ENCODE peak calls at places on chromosomes 13 and 19, in four cellular contexts. I is trophoblast cell, P is H1, G is neuronal stem cell. H is an unnamed sample.

GRCh38 chr13:106230450-106230849 is 305.0 kb downstream of the EFNB2 start:
- DNase-seq in P (no peak), I (peak), G (no peak), H (peak)

GRCh38 chr19:16588089-16588823 is 16.0 kb upstream of the SLC35E1 start:
- DNase-seq in P (no peak), I (peak), G (no peak), H (peak)

GRCh38 chr19:19151418-19151817 is 13.1 kb upstream of the TMEM161A start:
- DNase-seq in I (no peak), P (no peak), G (no peak), H (no peak)

GRCh38 chr19:47446534-47447469 is 24.9 kb downstream of the SLC8A2 start:
- DNase-seq in G (no peak), P (peak), I (no peak), H (no peak)

GRCh38 chr19:49553451-49554271 is 25.9 kb downstream of the RCN3 start:
- DNase-seq in P (no peak), I (peak), G (no peak), H (peak)

GRCh38 chr13:42422681-42423080 is 150.7 kb downstream of the AKAP11 start:
- DNase-seq in G (no peak), I (no peak), P (no peak), H (no peak)

GRCh38 chr19:55552620-55553019 is 7.3 kb upstream of the SBK3 start:
- DNase-seq in G (no peak), I (peak), P (no peak), H (peak)

GRCh38 chr13:112785419-112785856 is 95.6 kb downstream of the ATP11A start:
- DNase-seq in P (no peak), I (no peak), G (no peak), H (no peak)

GRCh38 chr13:37134411-37135041 is 29.1 kb upstream of the CSNK1A1L start:
- DNase-seq in P (no peak), I (peak), G (no peak), H (peak)

DNA sequence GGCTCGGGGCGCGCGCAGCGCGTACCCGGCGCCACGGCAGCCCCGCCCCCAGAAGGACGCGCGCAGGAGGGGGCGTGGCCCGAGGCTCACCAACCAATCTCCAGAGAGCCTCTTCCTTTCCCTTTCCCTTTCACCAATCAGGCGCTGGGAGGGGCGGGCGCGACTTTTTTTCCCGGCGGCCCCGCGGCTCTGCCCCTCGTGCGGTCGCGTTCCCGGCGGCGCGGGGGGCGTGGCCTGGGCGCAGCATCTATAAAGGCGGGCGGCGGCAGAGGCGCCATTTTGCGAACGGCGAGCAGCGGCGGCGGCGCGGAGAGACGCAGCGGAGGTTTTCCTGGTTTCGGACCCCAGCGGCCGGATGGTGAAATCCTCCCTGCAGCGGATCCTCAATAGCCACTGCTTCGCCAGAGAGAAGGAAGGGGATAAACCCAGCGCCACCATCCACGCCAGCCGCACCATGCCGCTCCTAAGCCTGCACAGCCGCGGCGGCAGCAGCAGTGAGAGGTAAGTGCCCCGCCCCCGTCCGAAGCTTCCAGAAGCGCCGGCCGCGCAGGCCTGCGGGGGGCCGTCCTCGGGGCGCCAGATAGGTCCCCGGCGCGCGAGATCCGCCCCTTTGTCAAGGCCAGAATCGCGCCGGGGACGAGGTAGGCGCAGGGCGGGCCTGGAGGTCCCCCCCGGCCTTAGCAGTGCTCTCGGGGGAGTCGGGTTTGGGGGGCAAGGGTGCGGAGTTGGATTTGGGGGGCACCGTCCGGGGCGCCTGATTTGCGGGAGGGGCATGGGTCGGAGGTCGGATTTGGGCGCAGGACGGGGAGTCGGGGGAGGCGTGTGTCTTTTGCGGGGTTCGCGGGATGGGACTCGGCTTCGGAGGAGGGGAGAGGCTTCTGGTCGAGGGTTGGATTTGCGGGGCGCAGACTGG is 12.5 kb downstream of the PEAK3 start:
- DNase-seq in G (peak), P (peak), I (peak), H (peak)
- H4K91ac ChIP-seq in G (no peak), P (peak), I (peak), H (no peak)

GRCh38 chr19:7925171-7925837 is 631 bp downstream of the CTXN1 start:
- DNase-seq in G (peak), P (peak), I (peak), H (peak)

GRCh38 chr19:7927605-7928333 is 1.8 kb upstream of the CTXN1 start:
- DNase-seq in G (no peak), P (no peak), I (no peak), H (no peak)

GRCh38 chr19:7924651-7925170 is 1.2 kb downstream of the CTXN1 start:
- DNase-seq in G (no peak), I (no peak), P (peak), H (no peak)

GRCh38 chr19:7926727-7927604 is 1.0 kb upstream of the CTXN1 start:
- DNase-seq in G (no peak), P (no peak), I (no peak), H (no peak)

GRCh38 chr19:7926021-7926726 is at the start of gene CTXN1:
- DNase-seq in P (peak), I (peak), G (peak), H (no peak)
- H2AFZ ChIP-seq in P (no peak), I (peak), G (peak), H (peak)

GRCh38 chr13:44234566-44234965 is 139.1 kb upstream of the SERP2 start:
- DNase-seq in I (no peak), G (no peak), P (no peak), H (peak)

GRCh38 chr13:44237276-44237767 is 136.3 kb upstream of the SERP2 start:
- DNase-seq in I (peak), G (no peak), P (no peak), H (peak)

GRCh38 chr13:44232729-44233128 is 140.9 kb upstream of the SERP2 start:
- DNase-seq in P (no peak), G (no peak), I (no peak), H (no peak)

GRCh38 chr13:44238011-44238421 is 135.6 kb upstream of the SERP2 start:
- DNase-seq in G (no peak), I (no peak), P (no peak), H (peak)

DNA sequence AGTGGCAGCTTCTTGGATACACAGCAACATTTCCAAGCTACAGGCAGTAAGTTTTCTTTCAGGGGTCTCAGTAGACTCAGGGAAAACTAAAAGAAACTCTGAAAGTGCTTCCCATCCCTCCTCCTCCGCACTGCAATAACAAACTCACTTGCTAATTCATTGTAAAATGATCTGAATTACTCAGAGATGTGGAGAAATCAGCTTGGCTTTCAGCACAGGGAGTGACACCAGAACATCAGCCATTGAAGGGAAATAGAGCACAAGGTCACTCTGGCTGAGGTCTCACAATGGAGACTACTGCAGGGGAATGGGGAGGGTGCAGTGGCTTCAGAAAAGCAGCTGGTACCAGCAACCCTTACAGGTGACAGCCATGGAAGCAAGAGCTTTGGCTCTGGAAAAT is 137.3 kb upstream of the SERP2 start:
- DNase-seq in P (no peak), G (no peak), I (no peak), H (peak)
- H4K91ac ChIP-seq in P (no peak), G (no peak), I (no peak), H (no peak)

GRCh38 chr13:34066344-34066743 is 248.4 kb downstream of the RFC3 start:
- DNase-seq in I (peak), P (no peak), G (no peak), H (no peak)
- H2AFZ ChIP-seq in I (no peak), P (no peak), G (no peak), H (no peak)